ENCODE peak calls at places on chromosomes 13 and 19, in nine cellular contexts. F, A, K, Z, Q, G, I, P and M are unnamed samples.

GRCh38 chr19:4704317-4704673 is 19.3 kb downstream of the DPP9 start:
- DNase-seq in F (no peak), A (no peak), K (no peak), Z (no peak), Q (no peak), G (no peak), I (no peak), P (no peak), M (no peak)

GRCh38 chr13:48401480-48401879 is 11.4 kb downstream of the LPAR6 start:
- DNase-seq in F (no peak), A (no peak), K (no peak), Z (no peak), Q (no peak), G (no peak), I (no peak), P (no peak), M (no peak)

GRCh38 chr13:104171132-104171531 is 1104.9 kb upstream of the SLC10A2 start:
- DNase-seq in F (no peak), A (no peak), K (no peak), Z (no peak), Q (no peak), G (no peak), I (no peak), P (no peak), M (no peak)

GRCh38 chr19:30669329-30670010 is 297.3 kb downstream of the ZNF536 start:
- DNase-seq in F (peak), A (peak), K (peak), Z (no peak), Q (no peak), G (peak), I (peak), P (peak), M (peak)

GRCh38 chr13:66427330-66427990 is 802.7 kb downstream of the PCDH9 start:
- DNase-seq in F (no peak), A (no peak), K (no peak), Z (no peak), Q (no peak), G (no peak), I (no peak), P (no peak), M (no peak)

GRCh38 chr19:10603873-10604459 is 16.9 kb upstream of the AP1M2 start:
- DNase-seq in F (peak), A (no peak), K (peak), Z (no peak), Q (no peak), G (no peak), I (no peak), P (peak), M (peak)

GRCh38 chr13:50928609-50929274 is 19.2 kb downstream of the RNASEH2B start:
- DNase-seq in F (no peak), A (no peak), K (no peak), Z (no peak), Q (no peak), G (no peak), I (no peak), P (no peak), M (no peak)

GRCh38 chr19:8251025-8251472 is 41.9 kb downstream of the CERS4 start:
- DNase-seq in F (no peak), A (peak), K (no peak), Z (peak), Q (no peak), G (no peak), I (peak), P (no peak), M (no peak)

GRCh38 chr13:85985791-85986190 is 186.6 kb upstream of the SLITRK6 start:
- DNase-seq in F (no peak), A (no peak), K (no peak), Z (no peak), Q (no peak), G (no peak), I (no peak), P (no peak), M (no peak)

GRCh38 chr19:43524922-43525835 is 1.8 kb downstream of the ETHE1 start:
- DNase-seq in F (peak), A (peak), K (peak), Z (no peak), Q (no peak), G (no peak), I (peak), P (peak), M (peak)

GRCh38 chr13:109547942-109548860 is 238.2 kb downstream of the IRS2 start:
- DNase-seq in F (no peak), A (no peak), K (no peak), Z (no peak), Q (no peak), G (no peak), I (no peak), P (no peak), M (no peak)

GRCh38 chr13:90891329-90891728 is 456.2 kb upstream of the MIR17HG start:
- DNase-seq in F (no peak), A (no peak), K (no peak), Z (no peak), Q (no peak), G (no peak), I (no peak), P (no peak), M (no peak)

GRCh38 chr19:948842-949496 is 23.1 kb downstream of the ARID3A start:
- DNase-seq in F (no peak), A (no peak), K (no peak), Z (no peak), Q (no peak), G (peak), I (no peak), P (no peak), M (no peak)

GRCh38 chr19:35712910-35713845 is 4.6 kb upstream of the KMT2B start:
- DNase-seq in F (no peak), A (no peak), K (peak), Z (no peak), Q (no peak), G (no peak), I (no peak), P (peak), M (peak)

GRCh38 chr19:38734426-38735256 is 9.6 kb downstream of the CAPN12 start:
- DNase-seq in F (peak), A (peak), K (peak), Z (no peak), Q (no peak), G (no peak), I (peak), P (peak), M (no peak)

GRCh38 chr13:34942732-34943674 is 933 bp downstream of the NBEA start:
- DNase-seq in F (peak), A (no peak), K (peak), Z (peak), Q (no peak), G (peak), I (peak), P (peak), M (peak)

GRCh38 chr19:14775855-14776254 is 2.5 kb downstream of the ADGRE2 start:
- DNase-seq in F (no peak), A (no peak), K (peak), Z (no peak), Q (no peak), G (no peak), I (peak), P (no peak), M (peak)

GRCh38 chr13:107866007-107866665 is 349.2 kb downstream of the LIG4 start:
- DNase-seq in F (peak), A (no peak), K (no peak), Z (peak), Q (no peak), G (peak), I (peak), P (no peak), M (peak)

GRCh38 chr13:112966776-112967175 is 2.2 kb upstream of the MCF2L start:
- DNase-seq in F (no peak), A (no peak), K (no peak), Z (no peak), Q (no peak), G (no peak), I (no peak), P (no peak), M (no peak)

GRCh38 chr13:98780451-98780850 is 28.0 kb upstream of the SLC15A1 start:
- DNase-seq in F (no peak), A (no peak), K (no peak), Z (no peak), Q (no peak), G (no peak), I (no peak), P (no peak), M (no peak)

GRCh38 chr19:55178781-55179569 is 1.1 kb downstream of the SYT5 start:
- DNase-seq in F (peak), A (no peak), K (peak), Z (peak), Q (no peak), G (peak), I (peak), P (peak), M (peak)

GRCh38 chr19:27742041-27742440 is 1470.9 kb downstream of the UQCRFS1 start:
- DNase-seq in F (no peak), A (no peak), K (no peak), Z (no peak), Q (no peak), G (no peak), I (no peak), P (no peak), M (no peak)

GRCh38 chr19:8592231-8593009 is 15.2 kb upstream of the MYO1F start:
- DNase-seq in F (peak), A (peak), K (peak), Z (no peak), Q (peak), G (peak), I (peak), P (peak), M (no peak)

GRCh38 chr13:49248433-49249002 is 793 bp downstream of the CDADC1 start:
- DNase-seq in F (peak), A (no peak), K (no peak), Z (no peak), Q (no peak), G (no peak), I (peak), P (no peak), M (peak)

GRCh38 chr19:12788025-12788681 is 3.1 kb upstream of the JUNB start:
- DNase-seq in F (no peak), A (no peak), K (no peak), Z (no peak), Q (no peak), G (no peak), I (no peak), P (no peak), M (no peak)

GRCh38 chr19:31140717-31141116 is 208.5 kb downstream of the TSHZ3 start:
- DNase-seq in F (peak), A (no peak), K (no peak), Z (no peak), Q (no peak), G (no peak), I (peak), P (no peak), M (no peak)

GRCh38 chr19:48506138-48506733 is 5.4 kb downstream of the LMTK3 start:
- DNase-seq in F (no peak), A (no peak), K (no peak), Z (peak), Q (no peak), G (no peak), I (no peak), P (peak), M (peak)

GRCh38 chr13:81493144-81493543 is 1152.2 kb upstream of the SPRY2 start:
- DNase-seq in F (no peak), A (no peak), K (no peak), Z (no peak), Q (no peak), G (no peak), I (no peak), P (no peak), M (no peak)

GRCh38 chr13:37429976-37430375 is 168.6 kb downstream of the POSTN start:
- DNase-seq in F (peak), A (no peak), K (no peak), Z (no peak), Q (no peak), G (no peak), I (no peak), P (no peak), M (no peak)

GRCh38 chr13:46605089-46605488 is 52.1 kb downstream of the LRCH1 start:
- DNase-seq in F (no peak), A (no peak), K (no peak), Z (no peak), Q (no peak), G (no peak), I (no peak), P (no peak), M (no peak)

GRCh38 chr13:109644069-109644750 is 142.2 kb downstream of the IRS2 start:
- DNase-seq in F (no peak), A (no peak), K (no peak), Z (no peak), Q (no peak), G (no peak), I (no peak), P (no peak), M (no peak)

GRCh38 chr13:21434588-21434987 is 24.5 kb downstream of the ZDHHC20 start:
- DNase-seq in F (no peak), A (no peak), K (no peak), Z (no peak), Q (no peak), G (no peak), I (no peak), P (no peak), M (no peak)

GRCh38 chr13:28618595-28618994 is 40.3 kb upstream of the POMP start:
- DNase-seq in F (no peak), A (no peak), K (no peak), Z (no peak), Q (no peak), G (no peak), I (no peak), P (no peak), M (no peak)

GRCh38 chr13:101838305-101838835 is 385.9 kb downstream of the ITGBL1 start:
- DNase-seq in F (no peak), A (no peak), K (no peak), Z (no peak), Q (peak), G (no peak), I (peak), P (no peak), M (no peak)

GRCh38 chr19:39645800-39646411 is 9.8 kb upstream of the LGALS16 start:
- DNase-seq in F (no peak), A (no peak), K (peak), Z (no peak), Q (no peak), G (no peak), I (no peak), P (peak), M (no peak)

GRCh38 chr13:113468029-113468428 is 14.7 kb upstream of the ADPRHL1 start:
- DNase-seq in F (no peak), A (no peak), K (no peak), Z (no peak), Q (no peak), G (no peak), I (no peak), P (no peak), M (no peak)

GRCh38 chr13:45595968-45596367 is 19.6 kb downstream of the ERICH6B start:
- DNase-seq in F (no peak), A (no peak), K (no peak), Z (no peak), Q (no peak), G (no peak), I (no peak), P (no peak), M (no peak)